ENCODE peak calls at places on chromosomes 6 and 20, in eight cellular contexts. F is HCT116, L is transverse colon, Q is sigmoid colon, V is HepG2, E is vagina, J is prostate gland, I is upper lobe of left lung. S is an unnamed sample. For H3K4me1, the result is how much of the 10 kb centered on the place peaks cover.

GRCh38 chr6:136594671-136595070 is 44.4 kb upstream of the MAP7 start:
- DNase-seq in I (no peak), J (no peak), Q (no peak), E (no peak), L (no peak), F (no peak), V (no peak), S (no peak)

GRCh38 chr6:125270380-125270779 is 31.4 kb downstream of the HDDC2 start:
- DNase-seq in F (no peak), Q (no peak), J (no peak), L (no peak), V (no peak), I (no peak), E (no peak), S (no peak)

GRCh38 chr20:21238400-21238799 is 64.7 kb upstream of the XRN2 start:
- DNase-seq in I (no peak), J (no peak), E (no peak), F (no peak), Q (no peak), V (no peak), L (no peak), S (no peak)

GRCh38 chr6:119479860-119480655 is 130.5 kb upstream of the MAN1A1 start:
- DNase-seq in V (no peak), F (no peak), Q (no peak), E (no peak), J (peak), I (no peak), L (no peak), S (no peak)

GRCh38 chr6:81054011-81054410 is 698.5 kb downstream of the TENT5A start:
- DNase-seq in J (no peak), I (no peak), L (no peak), V (no peak), E (no peak), F (no peak), Q (no peak), S (no peak)

GRCh38 chr6:91031581-91031980 is 444.7 kb upstream of the MAP3K7 start:
- DNase-seq in J (no peak), E (no peak), I (no peak), F (no peak), V (no peak), L (no peak), Q (no peak), S (no peak)

GRCh38 chr6:399785-400517 is 8.4 kb downstream of the IRF4 start:
- DNase-seq in F (no peak), L (no peak), Q (no peak), J (no peak), E (peak), V (no peak), I (no peak), S (no peak)

GRCh38 chr6:126957721-126958120 is 160.8 kb upstream of the RSPO3 start:
- DNase-seq in Q (no peak), E (no peak), I (no peak), J (no peak), V (no peak), F (no peak), L (no peak), S (no peak)

GRCh38 chr20:46767127-46767761 is 57.8 kb downstream of the SLC2A10 start:
- DNase-seq in Q (no peak), J (peak), L (peak), F (peak), V (peak), E (no peak), I (no peak), S (no peak)

DNA sequence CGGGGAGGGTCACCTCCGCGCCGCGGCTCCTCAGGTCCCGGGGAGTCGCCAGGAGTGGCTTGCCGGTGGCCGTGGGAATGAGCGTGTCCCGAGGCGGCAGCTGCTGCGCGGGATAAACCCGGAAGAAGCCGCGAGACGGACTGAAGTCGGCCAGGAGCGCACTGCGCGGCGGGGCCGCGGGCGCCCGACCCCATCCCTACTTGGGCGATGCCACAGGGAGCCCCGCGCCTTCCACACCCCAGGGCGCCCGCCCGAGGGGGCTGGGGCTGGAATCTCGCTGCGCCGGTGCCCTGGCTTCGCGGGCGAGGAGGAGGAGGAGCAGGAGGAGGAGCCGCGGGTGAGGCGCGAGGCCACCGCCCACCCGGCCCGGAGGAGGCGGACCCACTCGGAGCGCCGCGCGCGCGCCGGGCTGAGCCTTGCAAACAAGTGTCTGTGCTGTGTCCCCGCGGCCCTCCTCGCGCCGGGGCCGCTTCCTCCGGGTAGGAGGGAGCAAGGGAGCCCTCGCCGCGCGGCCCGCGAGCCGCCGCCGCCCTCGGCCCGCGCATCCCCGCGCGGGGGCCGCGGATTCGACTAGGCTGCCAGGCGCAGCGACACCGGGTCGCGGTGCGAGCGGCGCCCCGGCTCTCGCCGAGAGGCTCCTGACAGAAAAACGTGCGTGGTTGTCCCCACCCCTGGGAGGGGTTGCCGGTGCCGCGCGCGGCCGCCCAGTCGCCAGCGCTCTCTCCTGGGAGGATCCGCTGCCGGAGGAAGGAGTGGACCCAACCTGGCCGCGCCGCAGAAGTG is at the start of gene ZDHHC14:
- DNase-seq in E (no peak), F (peak), J (peak), L (peak), I (peak), V (peak), Q (peak), S (peak)
- TF ChIP-seq POLR2A in E (peak), F (peak), J (peak), L (peak), I (peak), V (no peak), Q (peak), S (peak)

GRCh38 chr6:151240861-151241642 is 1.3 kb downstream of the AKAP12 start:
- DNase-seq in V (no peak), J (peak), E (no peak), I (peak), F (no peak), Q (peak), L (peak), S (no peak)
- H3K4me1 ChIP-seq in V (under half), J (under half), E (under half), I (under half), F (under half), Q (under half), L (under half), S (under half)

DNA sequence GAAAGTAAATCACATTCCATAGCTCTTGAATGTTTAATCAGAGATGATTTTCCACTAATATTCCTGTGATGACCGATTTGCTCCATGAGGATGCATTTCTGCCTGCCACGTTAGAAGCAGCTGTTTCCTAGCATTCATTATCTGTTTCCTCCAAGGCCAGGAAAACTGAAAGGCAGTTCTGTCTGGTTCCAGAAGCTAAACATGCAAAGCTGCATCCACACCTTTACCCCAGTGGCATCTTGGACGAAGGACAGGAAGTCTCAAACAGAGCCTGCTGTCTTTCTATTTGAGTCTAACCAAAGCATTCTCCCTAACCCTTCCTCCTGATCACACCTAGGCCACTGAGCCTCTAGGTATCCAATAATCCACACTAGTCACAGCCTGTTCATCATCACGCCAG is 27.6 kb downstream of the CNKSR3 start:
- DNase-seq in V (no peak), L (no peak), I (no peak), F (no peak), Q (no peak), J (no peak), E (no peak), S (no peak)
- TF ChIP-seq POLR2AphosphoS5 in V (no peak), L (peak), I (peak), F (no peak), Q (peak), J (no peak), E (peak), S (no peak)

GRCh38 chr6:169243661-169244060 is 10.0 kb downstream of the THBS2 start:
- DNase-seq in F (no peak), V (no peak), L (no peak), J (no peak), I (no peak), Q (no peak), E (no peak), S (no peak)
- TF ChIP-seq POLR2A in F (no peak), V (no peak), L (no peak), J (no peak), I (no peak), Q (no peak), E (no peak), S (no peak)

GRCh38 chr6:158849899-158850806 is 31.0 kb upstream of the EZR start:
- DNase-seq in F (peak), J (peak), Q (no peak), E (no peak), L (peak), I (no peak), V (peak), S (no peak)

GRCh38 chr6:158847012-158847529 is 27.9 kb upstream of the EZR start:
- DNase-seq in F (no peak), L (no peak), Q (no peak), E (no peak), V (no peak), I (peak), J (no peak), S (no peak)

GRCh38 chr6:158847786-158848185 is 28.6 kb upstream of the EZR start:
- DNase-seq in F (no peak), V (no peak), L (no peak), I (no peak), E (no peak), Q (no peak), J (peak), S (no peak)

GRCh38 chr6:158850807-158851115 is 31.6 kb upstream of the EZR start:
- DNase-seq in F (no peak), I (no peak), E (no peak), Q (no peak), J (no peak), V (no peak), L (no peak), S (no peak)

DNA sequence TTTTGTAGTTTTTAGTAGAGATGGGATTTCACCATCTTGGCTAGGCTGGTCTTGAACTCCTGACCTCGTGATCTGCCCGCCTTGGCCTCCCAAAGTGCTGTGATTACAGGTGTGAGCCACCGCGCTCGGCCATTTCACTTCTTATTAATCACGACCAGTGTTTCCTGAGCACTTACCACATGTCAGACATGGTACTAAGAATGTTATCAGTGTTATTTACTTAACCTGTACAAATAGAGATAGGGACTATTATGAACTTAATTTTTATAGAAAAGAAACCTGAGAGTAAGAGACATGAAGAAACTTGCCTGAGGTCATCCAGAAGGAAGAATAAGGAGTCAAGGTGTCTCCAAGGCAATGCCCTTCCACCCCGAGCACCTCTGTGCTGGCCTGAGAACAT is 29.3 kb upstream of the EZR start:
- DNase-seq in F (no peak), L (no peak), E (no peak), Q (no peak), V (no peak), I (no peak), J (no peak), S (no peak)
- H3K4me1 ChIP-seq in F (half or more), L (under half), E (under half), Q (under half), V (under half), I (under half), J (under half), S (under half)

S was measured in suprapubic skin.